ENCODE peak calls at places on chromosomes 13 and 19, in eight cellular contexts. W is PC-3, S is neural progenitor cell, K is hepatocyte, H is SK-N-SH, Y is GM23248, A is OCI-LY7, U is HCT116. B is an unnamed sample.

GRCh38 chr19:12946092-12946845 is 607 bp downstream of the RAD23A start:
- DNase-seq in W (peak; percentile 82), S (peak; percentile 94), K (peak; percentile 91), H (peak; percentile 85), Y (peak; percentile 96), A (peak; percentile 67), U (peak; percentile 41), B (peak; percentile 66)

GRCh38 chr19:35292421-35292820 is 460 bp downstream of the MAG start:
- DNase-seq in W (no peak), S (no peak), K (no peak), H (no peak), Y (no peak), A (peak; percentile 80), U (no peak), B (no peak)

GRCh38 chr19:37932985-37933953 is 26.3 kb downstream of the SIPA1L3 start:
- DNase-seq in W (peak; percentile 77), S (peak; percentile 15), K (peak; percentile 63), H (peak; percentile 35), Y (peak; percentile 50), A (no peak), U (no peak), B (no peak)

GRCh38 chr13:100330662-100331061 is 241.8 kb downstream of the PCCA start:
- DNase-seq in W (no peak), S (no peak), K (no peak), H (no peak), Y (no peak), A (no peak), U (no peak), B (no peak)

GRCh38 chr19:54418930-54419800 is 3.9 kb downstream of the TTYH1 start:
- DNase-seq in W (no peak), S (no peak), K (no peak), H (no peak), Y (no peak), A (no peak), U (no peak), B (no peak)

GRCh38 chr13:93230466-93230865 is 3.9 kb downstream of the GPC6 start:
- DNase-seq in W (peak; percentile 50), S (no peak), K (peak; percentile 22), H (no peak), Y (peak; percentile 89), A (no peak), U (no peak), B (no peak)

GRCh38 chr19:954272-954671 is 28.4 kb downstream of the ARID3A start:
- DNase-seq in W (no peak), S (no peak), K (no peak), H (no peak), Y (no peak), A (no peak), U (no peak), B (no peak)

GRCh38 chr19:11160119-11160768 is 4.7 kb upstream of the SPC24 start:
- DNase-seq in W (no peak), S (no peak), K (no peak), H (peak; percentile 40), Y (peak; percentile 43), A (no peak), U (no peak), B (no peak)

GRCh38 chr19:10517760-10518443 is 655 bp upstream of the S1PR5 start:
- DNase-seq in W (peak; percentile 41), S (peak; percentile 39), K (peak; percentile 19), H (peak; percentile 69), Y (peak; percentile 62), A (no peak), U (no peak), B (no peak)

GRCh38 chr19:7916137-7916907 is 1.7 kb downstream of the TGFBR3L start:
- DNase-seq in W (peak; percentile 42), S (peak; percentile 74), K (peak; percentile 67), H (peak; percentile 68), Y (peak; percentile 78), A (peak; percentile 24), U (no peak), B (peak; percentile 39)

GRCh38 chr13:113324336-113324882 is 27.4 kb downstream of the LAMP1 start:
- DNase-seq in W (no peak), S (no peak), K (no peak), H (no peak), Y (no peak), A (no peak), U (no peak), B (no peak)

GRCh38 chr13:20206836-20207235 is 14.1 kb upstream of the GJB2 start:
- DNase-seq in W (no peak), S (no peak), K (no peak), H (no peak), Y (no peak), A (no peak), U (no peak), B (no peak)

GRCh38 chr19:372306-372890 is 27.8 kb upstream of the MIER2 start:
- DNase-seq in W (no peak), S (no peak), K (peak; percentile 57), H (peak; percentile 81), Y (peak; percentile 63), A (no peak), U (no peak), B (no peak)

GRCh38 chr13:34869737-34870136 is 72.3 kb upstream of the NBEA start:
- DNase-seq in W (no peak), S (peak; percentile 20), K (no peak), H (no peak), Y (no peak), A (no peak), U (no peak), B (no peak)

GRCh38 chr19:30546332-30546731 is 174.1 kb downstream of the ZNF536 start:
- DNase-seq in W (no peak), S (no peak), K (no peak), H (no peak), Y (no peak), A (no peak), U (no peak), B (no peak)

GRCh38 chr13:78660130-78660857 is 1.3 kb upstream of the OBI1 start:
- DNase-seq in W (no peak), S (no peak), K (no peak), H (peak; percentile 47), Y (no peak), A (peak; percentile 39), U (no peak), B (no peak)

GRCh38 chr13:84121456-84121855 is 239.2 kb upstream of the SLITRK1 start:
- DNase-seq in W (no peak), S (peak; percentile 40), K (peak; percentile 3), H (no peak), Y (no peak), A (no peak), U (no peak), B (no peak)

GRCh38 chr13:84131249-84131648 is 249.0 kb upstream of the SLITRK1 start:
- DNase-seq in W (no peak), S (no peak), K (no peak), H (no peak), Y (no peak), A (no peak), U (no peak), B (no peak)

GRCh38 chr13:84130739-84131138 is 248.5 kb upstream of the SLITRK1 start:
- DNase-seq in W (peak; percentile 52), S (no peak), K (no peak), H (no peak), Y (no peak), A (no peak), U (no peak), B (no peak)

GRCh38 chr13:84127597-84128128 is 245.4 kb upstream of the SLITRK1 start:
- DNase-seq in W (no peak), S (no peak), K (no peak), H (no peak), Y (no peak), A (no peak), U (no peak), B (no peak)

DNA sequence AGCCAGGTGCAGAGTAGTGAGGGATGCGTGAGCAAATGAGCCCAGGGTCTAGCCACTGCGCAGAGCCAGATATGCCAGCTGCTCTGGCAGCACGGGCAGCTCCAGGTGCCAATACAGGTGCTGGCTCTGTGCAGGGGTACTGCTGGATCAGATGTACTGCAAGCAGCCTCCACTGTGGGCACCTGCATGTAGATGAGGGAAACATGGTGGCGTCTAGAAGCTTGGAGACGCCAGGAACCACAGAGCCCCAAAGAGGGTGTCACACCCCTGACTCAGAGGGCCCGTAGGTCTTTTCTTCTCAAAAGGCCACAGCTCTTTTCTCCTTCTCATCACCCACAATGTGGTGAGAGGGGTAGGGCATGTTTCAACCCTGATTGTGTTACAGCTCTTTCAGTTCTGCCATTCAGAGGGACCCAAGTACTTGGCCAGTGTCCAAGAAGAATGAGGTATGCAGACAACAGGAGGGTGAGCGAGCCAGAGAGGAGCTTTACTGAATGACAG is 244.4 kb upstream of the SLITRK1 start:
- DNase-seq in W (no peak), S (no peak), K (peak; percentile 5), H (no peak), Y (no peak), A (no peak), U (no peak), B (peak; percentile 91)
- TF ChIP-seq EZH2phosphoT487 in W (no peak), S (no peak), K (no peak), H (no peak), Y (no peak), A (no peak), U (no peak), B (no peak)

GRCh38 chr13:79781829-79782540 is 301.0 kb downstream of the NDFIP2 start:
- DNase-seq in W (no peak), S (no peak), K (no peak), H (no peak), Y (peak; percentile 46), A (no peak), U (no peak), B (no peak)

GRCh38 chr13:79779061-79779460 is 298.1 kb downstream of the NDFIP2 start:
- DNase-seq in W (no peak), S (no peak), K (no peak), H (no peak), Y (no peak), A (no peak), U (no peak), B (no peak)

GRCh38 chr13:79780240-79780639 is 299.3 kb downstream of the NDFIP2 start:
- DNase-seq in W (no peak), S (peak; percentile 4), K (no peak), H (no peak), Y (peak; percentile 77), A (no peak), U (no peak), B (peak; percentile 81)

GRCh38 chr13:79777504-79777903 is 296.5 kb downstream of the NDFIP2 start:
- DNase-seq in W (no peak), S (no peak), K (no peak), H (no peak), Y (no peak), A (no peak), U (no peak), B (no peak)

GRCh38 chr13:79779761-79780160 is 298.8 kb downstream of the NDFIP2 start:
- DNase-seq in W (peak; percentile 37), S (peak; percentile 72), K (peak; percentile 41), H (no peak), Y (peak; percentile 90), A (no peak), U (no peak), B (no peak)
- H3K9me3 ChIP-seq in W (no peaks in the 10 kb centered on the region), S (no peaks in the 10 kb centered on the region), K (no peaks in the 10 kb centered on the region), H (no peaks in the 10 kb centered on the region), Y (no peaks in the 10 kb centered on the region), A (no peaks in the 10 kb centered on the region), U (no peaks in the 10 kb centered on the region), B (no peaks in the 10 kb centered on the region)

GRCh38 chr13:44404261-44405139 is 30.9 kb downstream of the SERP2 start:
- DNase-seq in W (no peak), S (peak; percentile 40), K (peak; percentile 56), H (peak; percentile 80), Y (no peak), A (no peak), U (no peak), B (no peak)
- H3K4me3 ChIP-seq in W (peak overlapping the region; percentile 5), S (peak overlapping the region; percentile 14), K (no peak overlapping the region), H (no peak overlapping the region), Y (no peak overlapping the region), A (no peak overlapping the region), U (no peak overlapping the region), B (no peak overlapping the region)

GRCh38 chr19:46493236-46494114 is 2.2 kb downstream of the PNMA8B start:
- DNase-seq in W (no peak), S (peak; percentile 62), K (no peak), H (peak; percentile 23), Y (peak; percentile 51), A (peak; percentile 65), U (no peak), B (no peak)
- TF ChIP-seq EZH2phosphoT487 in W (no peak), S (peak; percentile 64), K (no peak), H (no peak), Y (no peak), A (no peak), U (no peak), B (no peak)

B was measured in MM.1S.